ENCODE peak calls at places on chromosomes 16 and 17, in seven cellular contexts. A is esophagus muscularis mucosa; B is choroid plexus epithelial cell; D is H1; G is mammary epithelial cell; W is body of pancreas; N is CD8-positive, alpha-beta T cell. F is an unnamed sample.

GRCh38 chr17:50210249-50211225 is 9.1 kb upstream of the COL1A1 start:
- DNase-seq in N (peak; percentile 4), A (no peak), W (peak; percentile 65), B (peak; percentile 97), D (peak; percentile 81), G (peak; percentile 55), F (peak; percentile 77)

GRCh38 chr17:76801706-76802105 is 63.8 kb downstream of the MFSD11 start:
- DNase-seq in B (no peak), W (no peak), N (no peak), D (no peak), G (no peak), A (no peak), F (no peak)

GRCh38 chr17:2282297-2282873 is 21.2 kb downstream of the SMG6 start:
- DNase-seq in D (no peak), A (no peak), B (peak; percentile 92), W (peak; percentile 13), G (peak; percentile 46), N (no peak), F (no peak)

GRCh38 chr17:7916799-7917198 is 710 bp upstream of the RNF227 start:
- DNase-seq in G (peak; percentile 11), W (peak; percentile 11), N (no peak), A (no peak), B (peak; percentile 22), D (no peak), F (no peak)

GRCh38 chr17:65115721-65116312 is 21.4 kb upstream of the RGS9 start:
- DNase-seq in W (no peak), A (no peak), G (no peak), N (no peak), B (no peak), D (no peak), F (no peak)

GRCh38 chr17:57092779-57093178 is 7.7 kb downstream of the AKAP1 start:
- DNase-seq in B (no peak), W (no peak), N (no peak), D (no peak), G (no peak), A (no peak), F (no peak)

GRCh38 chr16:24853830-24854229 is 8.1 kb downstream of the SLC5A11 start:
- DNase-seq in G (peak; percentile 66), N (no peak), B (peak; percentile 70), W (no peak), D (no peak), A (no peak), F (no peak)

GRCh38 chr16:7992616-7993015 is 597.7 kb downstream of the TMEM114 start:
- DNase-seq in D (no peak), A (peak; percentile 62), N (no peak), G (no peak), B (no peak), W (no peak), F (no peak)

GRCh38 chr17:41806685-41807445 is 4.9 kb downstream of the P3H4 start:
- DNase-seq in G (no peak), W (no peak), A (no peak), N (no peak), B (no peak), D (no peak), F (no peak)

GRCh38 chr17:72383053-72383847 is 262.4 kb downstream of the SOX9 start:
- DNase-seq in D (no peak), W (no peak), B (no peak), N (no peak), G (no peak), A (no peak), F (no peak)

GRCh38 chr17:1154704-1155103 is 25.1 kb downstream of the ABR start:
- DNase-seq in G (no peak), N (no peak), B (no peak), D (no peak), W (no peak), A (no peak), F (no peak)

GRCh38 chr17:8494021-8494420 is 58.3 kb downstream of the NDEL1 start:
- DNase-seq in A (no peak), D (no peak), W (no peak), N (no peak), B (no peak), G (no peak), F (no peak)

GRCh38 chr16:67663151-67663876 is 2.6 kb downstream of the PARD6A start:
- DNase-seq in A (no peak), D (no peak), N (peak; percentile 58), G (no peak), W (peak; percentile 60), B (peak; percentile 35), F (no peak)

GRCh38 chr16:85082553-85083050 is 29.7 kb downstream of the CIBAR2 start:
- DNase-seq in B (no peak), N (no peak), W (no peak), A (no peak), G (no peak), D (no peak), F (no peak)

GRCh38 chr17:15981208-15981607 is 18.3 kb downstream of the ZSWIM7 start:
- DNase-seq in G (peak; percentile 42), A (no peak), B (no peak), W (no peak), D (no peak), N (no peak), F (no peak)

GRCh38 chr16:78768226-78768625 is 668.8 kb downstream of the WWOX start:
- DNase-seq in G (no peak), A (no peak), D (no peak), W (no peak), N (no peak), B (no peak), F (no peak)

GRCh38 chr16:78768723-78769122 is 669.3 kb downstream of the WWOX start:
- DNase-seq in N (no peak), A (no peak), W (no peak), B (no peak), D (no peak), G (no peak), F (no peak)

GRCh38 chr16:78773316-78773715 is 673.9 kb downstream of the WWOX start:
- DNase-seq in B (no peak), W (no peak), D (no peak), N (no peak), A (no peak), G (no peak), F (no peak)

GRCh38 chr16:78775161-78775561 is 675.7 kb downstream of the WWOX start:
- DNase-seq in N (no peak), A (no peak), B (no peak), W (no peak), D (no peak), G (no peak), F (no peak)

GRCh38 chr16:78770353-78771091 is 671.1 kb downstream of the WWOX start:
- DNase-seq in N (peak; percentile 71), W (peak; percentile 76), G (no peak), A (no peak), B (peak; percentile 1), D (peak; percentile 77), F (peak; percentile 71)
- TF ChIP-seq CTCF in N (peak; percentile 95), W (peak; percentile 90), G (no peak), A (peak; percentile 75), B (peak; percentile 36), D (peak; percentile 86), F (no peak)

DNA sequence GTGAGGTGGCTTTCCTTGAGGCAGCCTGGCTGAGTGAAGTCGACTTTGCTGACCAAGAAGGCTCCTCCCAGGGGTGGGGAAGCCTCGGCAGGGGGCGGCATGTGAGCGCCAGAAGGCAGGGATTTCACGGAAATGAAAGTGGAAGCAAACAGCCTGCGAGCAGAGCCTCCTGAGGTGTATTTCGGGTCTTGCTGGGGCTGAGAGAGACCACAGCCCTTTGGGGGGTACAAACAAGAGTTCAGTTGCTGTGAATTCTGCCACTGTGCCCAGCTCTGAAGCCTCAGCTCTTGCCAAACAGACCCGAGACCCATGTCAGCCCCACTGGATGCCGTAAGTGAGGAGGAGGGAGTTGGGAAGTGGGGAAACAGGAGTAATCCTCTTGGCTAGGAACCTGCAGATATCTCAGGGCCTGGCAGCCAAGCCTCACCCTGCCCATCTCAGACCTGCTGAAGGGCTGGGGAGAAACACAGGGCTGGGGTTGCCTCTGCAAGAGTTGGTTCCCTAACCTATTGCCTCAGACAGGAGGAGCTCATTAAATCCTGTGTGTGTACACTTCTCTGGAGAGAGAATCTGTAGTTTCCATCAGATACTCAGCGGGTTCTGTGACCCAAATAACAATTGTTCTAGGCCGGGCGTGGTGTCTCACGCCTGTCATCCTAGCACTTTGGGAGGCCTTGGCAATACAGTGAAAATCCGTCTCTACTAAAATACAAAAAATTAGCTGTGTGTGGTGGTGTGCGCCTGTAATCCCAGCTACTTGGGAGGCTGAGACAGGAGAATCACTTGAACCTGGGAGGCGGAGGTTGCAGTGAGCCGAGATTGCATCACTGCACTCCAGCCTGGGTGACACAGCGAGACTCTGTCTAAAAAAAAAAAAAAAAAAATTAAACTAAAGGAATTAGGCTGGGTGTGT is at the start of gene IFI35:
- DNase-seq in G (peak; percentile 71), D (no peak), W (peak; percentile 90), N (peak; percentile 89), B (peak; percentile 94), A (peak; percentile 97), F (peak; percentile 50)
- TF ChIP-seq CTCF in G (peak; percentile 10), D (peak; percentile 33), W (no peak), N (peak; percentile 57), B (peak; percentile 25), A (peak; percentile 49), F (no peak)

GRCh38 chr16:79758615-79759346 is 158.2 kb upstream of the MAF start:
- DNase-seq in B (no peak), A (no peak), W (no peak), N (no peak), D (no peak), G (peak; percentile 60), F (no peak)

GRCh38 chr16:79754081-79754872 is 153.7 kb upstream of the MAF start:
- DNase-seq in B (peak; percentile 75), A (peak; percentile 29), G (no peak), N (no peak), D (no peak), W (no peak), F (no peak)

GRCh38 chr16:79757968-79758367 is 157.4 kb upstream of the MAF start:
- DNase-seq in B (no peak), G (no peak), A (no peak), D (no peak), N (no peak), W (no peak), F (no peak)

GRCh38 chr16:79756571-79756970 is 156.0 kb upstream of the MAF start:
- DNase-seq in B (no peak), W (no peak), A (no peak), D (no peak), N (no peak), G (peak; percentile 53), F (no peak)

DNA sequence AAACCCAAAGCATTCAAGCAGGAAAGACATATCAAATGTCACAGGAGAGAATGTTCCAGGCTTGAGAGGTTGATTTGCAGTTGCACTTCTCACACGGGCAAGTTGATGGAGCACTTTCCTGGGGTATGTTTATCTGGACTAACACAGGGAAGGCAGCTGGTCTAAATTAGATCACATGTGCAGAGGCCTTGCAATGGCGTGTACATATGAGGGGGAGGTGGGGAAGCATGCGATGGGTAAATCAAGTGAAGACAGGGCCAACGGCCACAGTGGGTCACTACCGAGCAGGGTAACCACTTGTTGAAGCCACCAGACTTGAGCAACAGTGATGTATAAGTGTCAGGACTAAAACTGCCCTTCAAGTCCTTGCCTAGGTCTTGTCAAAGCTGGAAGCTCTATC is 156.6 kb upstream of the MAF start:
- DNase-seq in D (no peak), A (no peak), G (no peak), N (no peak), W (no peak), B (no peak), F (no peak)
- TF ChIP-seq CTCF in D (no peak), A (no peak), G (no peak), N (no peak), W (no peak), B (no peak), F (no peak)

GRCh38 chr17:59298512-59298911 is 32.9 kb upstream of the YPEL2 start:
- DNase-seq in G (no peak), A (no peak), D (no peak), B (peak; percentile 1), W (no peak), N (no peak), F (no peak)
- TF ChIP-seq CTCF in G (no peak), A (no peak), D (no peak), B (no peak), W (no peak), N (no peak), F (no peak)